ENCODE peak calls at places on chromosomes 13 and 19, in four cellular contexts. N is kidney, C is NCI-H1436, Y is HTR-8/SVneo. V is an unnamed sample.

GRCh38 chr13:72686766-72687165 is 40.7 kb downstream of the MZT1 start:
- DNase-seq in N (no peak), C (no peak), Y (no peak), V (no peak)

GRCh38 chr13:42808572-42808971 is 27.2 kb downstream of the FAM216B start:
- DNase-seq in N (no peak), C (no peak), Y (no peak), V (no peak)

GRCh38 chr13:38707433-38707832 is 20.6 kb downstream of the FREM2 start:
- DNase-seq in N (no peak), C (no peak), Y (no peak), V (no peak)

GRCh38 chr19:2734589-2735288 is 5.1 kb downstream of the SLC39A3 start:
- DNase-seq in N (no peak), C (no peak), Y (no peak), V (peak)

GRCh38 chr13:51643882-51644281 is 59.6 kb downstream of the WDFY2 start:
- DNase-seq in N (no peak), C (no peak), Y (peak), V (no peak)

GRCh38 chr19:18282788-18283141 is 1.3 kb upstream of the JUND start:
- DNase-seq in N (no peak), C (no peak), Y (no peak), V (no peak)

GRCh38 chr13:111906816-111907215 is 160.1 kb upstream of the SOX1 start:
- DNase-seq in N (no peak), C (no peak), Y (no peak), V (no peak)

GRCh38 chr19:19232231-19232630 is 20.5 kb downstream of the NCAN start:
- DNase-seq in N (no peak), C (no peak), Y (no peak), V (no peak)

GRCh38 chr13:77386046-77386445 is 59.2 kb upstream of the MYCBP2 start:
- DNase-seq in N (no peak), C (no peak), Y (no peak), V (no peak)

GRCh38 chr19:35154535-35155406 is at the start of gene FXYD5:
- DNase-seq in N (peak), C (no peak), Y (peak), V (no peak)

GRCh38 chr19:42295831-42296525 is 6.0 kb upstream of the PRR19 start:
- DNase-seq in N (peak), C (peak), Y (peak), V (no peak)

GRCh38 chr13:70375718-70376117 is 267.5 kb upstream of the KLHL1 start:
- DNase-seq in N (no peak), C (no peak), Y (no peak), V (no peak)

GRCh38 chr19:40365613-40366401 is 17.3 kb downstream of the PLD3 start:
- DNase-seq in N (peak), C (peak), Y (peak), V (no peak)

GRCh38 chr13:45206340-45206739 is 5.5 kb upstream of the KCTD4 start:
- DNase-seq in N (no peak), C (no peak), Y (peak), V (no peak)

GRCh38 chr19:47324502-47324901 is 7.5 kb upstream of the C5AR2 start:
- DNase-seq in N (no peak), C (no peak), Y (no peak), V (no peak)

GRCh38 chr19:46898731-46899130 is 37.9 kb downstream of the ARHGAP35 start:
- DNase-seq in N (no peak), C (no peak), Y (no peak), V (no peak)

GRCh38 chr19:52397310-52398090 is at the start of gene ZNF528:
- DNase-seq in N (peak), C (peak), Y (peak), V (no peak)